ENCODE peak calls at places on chromosomes 13 and 19, in seven cellular contexts. S, W, H, K, U, E and L are unnamed samples.

GRCh38 chr13:97198753-97199152 is 23.4 kb upstream of the MBNL2 start:
- DNase-seq in S (no peak), W (no peak), H (no peak), K (no peak), U (no peak), E (no peak), L (no peak)

GRCh38 chr19:52891336-52891735 is 6.1 kb downstream of the ZNF320 start:
- DNase-seq in S (no peak), W (no peak), H (no peak), K (peak; percentile 37), U (no peak), E (no peak), L (no peak)

GRCh38 chr13:105732946-105733529 is 802.4 kb downstream of the EFNB2 start:
- DNase-seq in S (no peak), W (no peak), H (no peak), K (no peak), U (no peak), E (no peak), L (no peak)

GRCh38 chr13:71704650-71705049 is 162.4 kb downstream of the DACH1 start:
- DNase-seq in S (no peak), W (no peak), H (no peak), K (no peak), U (no peak), E (no peak), L (no peak)

GRCh38 chr19:16136185-16137067 is 7.1 kb upstream of the HSH2D start:
- DNase-seq in S (no peak), W (no peak), H (no peak), K (no peak), U (no peak), E (no peak), L (no peak)

GRCh38 chr13:37681295-37682032 is 82.9 kb upstream of the POSTN start:
- DNase-seq in S (peak; percentile 34), W (no peak), H (no peak), K (no peak), U (no peak), E (no peak), L (no peak)

GRCh38 chr13:49082653-49083536 is 107.2 kb downstream of the FNDC3A start:
- DNase-seq in S (no peak), W (no peak), H (no peak), K (no peak), U (no peak), E (no peak), L (no peak)

GRCh38 chr13:110240943-110241342 is 66.0 kb downstream of the COL4A1 start:
- DNase-seq in S (no peak), W (no peak), H (no peak), K (no peak), U (no peak), E (no peak), L (no peak)

GRCh38 chr13:95627590-95627989 is 16.9 kb downstream of the DZIP1 start:
- DNase-seq in S (no peak), W (no peak), H (no peak), K (no peak), U (no peak), E (no peak), L (no peak)

GRCh38 chr19:40771101-40771539 is 4.2 kb upstream of the MIA start:
- DNase-seq in S (no peak), W (no peak), H (no peak), K (no peak), U (peak; percentile 80), E (no peak), L (no peak)

GRCh38 chr19:36093687-36094086 is 17.3 kb upstream of the OVOL3 start:
- DNase-seq in S (no peak), W (no peak), H (no peak), K (no peak), U (no peak), E (no peak), L (no peak)

GRCh38 chr13:48094404-48094780 is 512 bp downstream of the MED4 start:
- DNase-seq in S (no peak), W (no peak), H (no peak), K (peak; percentile 21), U (no peak), E (no peak), L (no peak)

GRCh38 chr19:38917921-38918491 is 6.0 kb upstream of the CCER2 start:
- DNase-seq in S (no peak), W (no peak), H (peak; percentile 21), K (no peak), U (peak; percentile 75), E (no peak), L (no peak)

GRCh38 chr19:407501-408440 is 1.2 kb downstream of the C2CD4C start:
- DNase-seq in S (no peak), W (no peak), H (no peak), K (no peak), U (no peak), E (no peak), L (no peak)

GRCh38 chr13:67343777-67344176 is 113.6 kb upstream of the PCDH9 start:
- DNase-seq in S (no peak), W (no peak), H (no peak), K (no peak), U (no peak), E (no peak), L (no peak)

GRCh38 chr13:41613984-41614581 is 156.7 kb downstream of the RGCC start:
- DNase-seq in S (no peak), W (no peak), H (no peak), K (no peak), U (no peak), E (peak; percentile 55), L (peak; percentile 29)

GRCh38 chr13:74132152-74132767 is 1.9 kb downstream of the KLF12 start:
- DNase-seq in S (no peak), W (no peak), H (peak; percentile 28), K (no peak), U (no peak), E (no peak), L (no peak)

GRCh38 chr13:46051958-46052313 is 610 bp downstream of the ZC3H13 start:
- DNase-seq in S (peak; percentile 26), W (no peak), H (no peak), K (peak; percentile 9), U (no peak), E (no peak), L (no peak)

GRCh38 chr19:41591951-41592562 is 16.1 kb downstream of the CEACAM21 start:
- DNase-seq in S (no peak), W (no peak), H (no peak), K (no peak), U (no peak), E (no peak), L (no peak)

GRCh38 chr19:51128227-51128626 is 3.5 kb downstream of the SIGLEC9 start:
- DNase-seq in S (no peak), W (no peak), H (no peak), K (no peak), U (no peak), E (no peak), L (no peak)

GRCh38 chr13:60261432-60262351 is 98.0 kb upstream of the DIAPH3 start:
- DNase-seq in S (no peak), W (peak; percentile 21), H (no peak), K (no peak), U (no peak), E (no peak), L (no peak)

GRCh38 chr13:75931116-75931515 is 295.0 kb downstream of the LMO7 start:
- DNase-seq in S (no peak), W (no peak), H (no peak), K (no peak), U (no peak), E (no peak), L (no peak)

GRCh38 chr13:18992791-18993190 is 188.8 kb downstream of the TUBA3C start:
- DNase-seq in S (no peak), W (no peak), H (no peak), K (no peak), U (no peak), E (peak; percentile 40), L (no peak)

GRCh38 chr13:18995259-18995873 is 186.3 kb downstream of the TUBA3C start:
- DNase-seq in S (no peak), W (no peak), H (no peak), K (no peak), U (no peak), E (peak; percentile 25), L (no peak)

GRCh38 chr13:18996627-18997051 is 185.0 kb downstream of the TUBA3C start:
- DNase-seq in S (no peak), W (no peak), H (no peak), K (no peak), U (no peak), E (no peak), L (no peak)

GRCh38 chr13:18996221-18996620 is 185.4 kb downstream of the TUBA3C start:
- DNase-seq in S (no peak), W (no peak), H (no peak), K (no peak), U (no peak), E (peak; percentile 26), L (no peak)

GRCh38 chr13:18993884-18994660 is 187.6 kb downstream of the TUBA3C start:
- DNase-seq in S (no peak), W (no peak), H (no peak), K (no peak), U (no peak), E (peak; percentile 15), L (peak; percentile 21)
- H3K9me3 ChIP-seq in S (no peaks in the 10 kb centered on the region), W (no peaks in the 10 kb centered on the region), H (peaks cover 62% of the 10 kb centered on the region), K (no peaks in the 10 kb centered on the region), U (no peaks in the 10 kb centered on the region), E (no peaks in the 10 kb centered on the region), L (no peaks in the 10 kb centered on the region)

DNA sequence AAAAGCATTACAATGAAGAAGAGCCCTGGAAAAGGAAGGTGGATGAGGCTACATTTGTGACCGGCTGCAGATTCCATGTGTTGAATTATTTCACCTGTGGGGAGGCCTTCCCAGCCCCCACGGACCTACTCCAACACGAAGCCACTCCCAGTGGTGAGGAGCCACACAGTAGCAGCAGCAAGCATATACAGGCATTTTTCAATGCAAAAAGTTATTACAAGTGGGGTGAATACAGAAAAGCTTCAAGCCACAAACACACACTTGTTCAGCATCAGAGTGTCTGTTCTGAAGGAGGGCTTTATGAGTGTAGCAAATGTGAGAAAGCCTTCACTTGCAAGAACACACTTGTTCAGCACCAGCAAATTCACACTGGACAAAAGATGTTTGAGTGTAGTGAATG is 5.0 kb downstream of the ZNF551 start:
- DNase-seq in S (no peak), W (no peak), H (no peak), K (no peak), U (no peak), E (no peak), L (no peak)
- H3K9me3 ChIP-seq in S (peaks cover 7% of the 10 kb centered on the region), W (peaks cover 45% of the 10 kb centered on the region), H (peaks cover 92% of the 10 kb centered on the region), K (peaks cover 62% of the 10 kb centered on the region), U (peaks cover 98% of the 10 kb centered on the region), E (peaks cover 83% of the 10 kb centered on the region), L (peaks cover 25% of the 10 kb centered on the region)

GRCh38 chr19:11942008-11942842 is 17.3 kb downstream of the ZNF700 start:
- DNase-seq in S (no peak), W (no peak), H (no peak), K (no peak), U (no peak), E (no peak), L (no peak)
- H3K9me3 ChIP-seq in S (no peaks in the 10 kb centered on the region), W (peaks cover 23% of the 10 kb centered on the region), H (peaks cover 93% of the 10 kb centered on the region), K (peaks cover 47% of the 10 kb centered on the region), U (peaks cover 2% of the 10 kb centered on the region), E (peaks cover 82% of the 10 kb centered on the region), L (peaks cover 12% of the 10 kb centered on the region)

DNA sequence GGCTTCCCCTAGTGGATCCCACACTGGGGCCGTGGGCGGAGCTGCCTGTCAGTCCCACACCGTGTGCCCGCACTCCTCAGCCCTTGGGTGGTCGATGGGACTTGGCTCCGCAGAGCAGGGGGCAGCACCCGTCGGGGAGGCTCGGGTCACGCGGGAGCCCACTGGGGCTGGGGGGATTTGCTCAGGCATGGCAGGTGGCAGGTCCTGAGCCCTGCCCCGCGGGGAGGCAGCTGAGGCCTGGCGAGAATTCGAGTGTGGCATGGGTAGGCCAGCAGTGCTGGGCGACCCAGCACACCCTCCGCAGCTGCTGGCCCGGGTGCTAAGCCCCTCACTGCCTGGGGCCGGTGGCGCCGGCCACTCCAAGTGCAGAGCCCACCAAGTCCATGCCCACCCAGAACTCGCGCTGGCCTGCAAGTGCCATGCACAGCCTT is 481.7 kb upstream of the PRR20A start:
- DNase-seq in S (no peak), W (no peak), H (no peak), K (no peak), U (no peak), E (no peak), L (peak; percentile 6)
- H3K9me3 ChIP-seq in S (no peaks in the 10 kb centered on the region), W (no peaks in the 10 kb centered on the region), H (peaks cover 44% of the 10 kb centered on the region), K (no peaks in the 10 kb centered on the region), U (no peaks in the 10 kb centered on the region), E (peaks cover 12% of the 10 kb centered on the region), L (no peaks in the 10 kb centered on the region)